ENCODE peak calls at places on chromosomes 16 and 17, in four cellular contexts. W, M, N and P are unnamed samples.

GRCh38 chr17:61863801-61864126 is 436 bp upstream of the BRIP1 start:
- DNase-seq in W (no peak), M (no peak), N (no peak), P (no peak)

GRCh38 chr16:74700206-74701040 is at the start of gene MLKL:
- DNase-seq in W (no peak), M (peak; percentile 72), N (peak; percentile 83), P (peak; percentile 29)

GRCh38 chr16:75555707-75556512 is at the start of gene TMEM231:
- DNase-seq in W (peak; percentile 96), M (peak; percentile 98), N (peak; percentile 98), P (peak; percentile 98)

GRCh38 chr16:88650749-88651275 is at the start of gene CYBA:
- DNase-seq in W (peak; percentile 49), M (peak; percentile 81), N (peak; percentile 92), P (peak; percentile 41)

GRCh38 chr17:51371732-51372151 is 111.4 kb downstream of the UTP18 start:
- DNase-seq in W (no peak), M (peak; percentile 64), N (no peak), P (peak; percentile 34)

GRCh38 chr16:68265078-68265925 is 976 bp downstream of the SLC7A6 start:
- DNase-seq in W (peak; percentile 43), M (peak; percentile 71), N (peak; percentile 74), P (peak; percentile 71)

GRCh38 chr16:7919782-7920181 is 587.1 kb downstream of the RBFOX1 start:
- DNase-seq in W (no peak), M (no peak), N (no peak), P (no peak)

GRCh38 chr17:69525920-69526841 is 111.7 kb downstream of the MAP2K6 start:
- DNase-seq in W (no peak), M (no peak), N (no peak), P (peak; percentile 31)

GRCh38 chr16:72197556-72197955 is 25.6 kb upstream of the PMFBP1 start:
- DNase-seq in W (no peak), M (no peak), N (no peak), P (no peak)

GRCh38 chr17:50767030-50767429 is 288 bp downstream of the ANKRD40CL start:
- DNase-seq in W (no peak), M (no peak), N (no peak), P (no peak)

GRCh38 chr16:3508736-3509135 is 7.9 kb downstream of the CLUAP1 start:
- DNase-seq in W (no peak), M (peak; percentile 25), N (no peak), P (no peak)

GRCh38 chr17:28261219-28261618 is 57.8 kb upstream of the TMEM97 start:
- DNase-seq in W (no peak), M (no peak), N (no peak), P (no peak)

GRCh38 chr16:70804153-70804728 is 3.3 kb upstream of the VAC14 start:
- DNase-seq in W (no peak), M (no peak), N (no peak), P (no peak)

GRCh38 chr17:43018008-43018853 is 4.0 kb downstream of the VAT1 start:
- DNase-seq in W (no peak), M (no peak), N (no peak), P (no peak)

GRCh38 chr17:50151937-50152547 is 1.6 kb upstream of the PPP1R9B start:
- DNase-seq in W (peak; percentile 81), M (peak; percentile 86), N (peak; percentile 88), P (peak; percentile 91)

GRCh38 chr17:59534583-59534982 is 30.8 kb upstream of the DHX40 start:
- DNase-seq in W (no peak), M (no peak), N (no peak), P (no peak)

GRCh38 chr16:27235055-27235937 is 32.0 kb downstream of the KDM8 start:
- DNase-seq in W (peak; percentile 80), M (peak; percentile 92), N (peak; percentile 92), P (peak; percentile 83)

GRCh38 chr17:55454906-55455474 is 33.4 kb upstream of the MMD start:
- DNase-seq in W (no peak), M (no peak), N (no peak), P (peak; percentile 10)

GRCh38 chr17:58541249-58541648 is 26.8 kb upstream of the MTMR4 start:
- DNase-seq in W (no peak), M (no peak), N (no peak), P (no peak)

GRCh38 chr17:14604920-14605599 is 304.2 kb downstream of the HS3ST3B1 start:
- DNase-seq in W (no peak), M (no peak), N (no peak), P (no peak)

GRCh38 chr16:27232061-27232841 is 28.9 kb downstream of the KDM8 start:
- DNase-seq in W (no peak), M (no peak), N (peak; percentile 37), P (no peak)

GRCh38 chr16:12305847-12306246 is 329.3 kb downstream of the SNX29 start:
- DNase-seq in W (no peak), M (no peak), N (no peak), P (no peak)

GRCh38 chr17:78324391-78325075 is 35.3 kb downstream of the SOCS3 start:
- DNase-seq in W (peak; percentile 47), M (peak; percentile 90), N (peak; percentile 93), P (no peak)

GRCh38 chr17:59427425-59427921 is 96.0 kb downstream of the YPEL2 start:
- DNase-seq in W (no peak), M (no peak), N (no peak), P (no peak)

GRCh38 chr17:68600881-68601564 is at the start of gene FAM20A:
- DNase-seq in W (no peak), M (peak; percentile 76), N (peak; percentile 83), P (no peak)

GRCh38 chr17:56835259-56835575 is 1.3 kb downstream of the DGKE start:
- DNase-seq in W (no peak), M (no peak), N (no peak), P (no peak)

GRCh38 chr17:72609501-72609900 is 483.0 kb downstream of the SLC39A11 start:
- DNase-seq in W (no peak), M (no peak), N (no peak), P (no peak)

GRCh38 chr16:12110361-12111107 is 134.0 kb downstream of the SNX29 start:
- DNase-seq in W (no peak), M (peak; percentile 19), N (no peak), P (no peak)

GRCh38 chr16:8798535-8799157 is 1.0 kb downstream of the PMM2 start:
- DNase-seq in W (no peak), M (no peak), N (no peak), P (no peak)

GRCh38 chr16:1351582-1352362 is at the start of the genes GNPTG and TSR3:
- DNase-seq in W (peak; percentile 79), M (peak; percentile 92), N (peak; percentile 95), P (peak; percentile 68)

GRCh38 chr16:67943619-67944503 is at the start of gene LCAT:
- DNase-seq in W (no peak), M (peak; percentile 89), N (peak; percentile 66), P (no peak)

GRCh38 chr17:81401727-81402529 is 6.7 kb downstream of the BAHCC1 start:
- DNase-seq in W (no peak), M (no peak), N (no peak), P (no peak)

GRCh38 chr17:58753026-58753425 is 2.6 kb upstream of the PPM1E start:
- DNase-seq in W (no peak), M (no peak), N (no peak), P (no peak)

GRCh38 chr16:82639263-82639662 is 12.5 kb downstream of the CDH13 start:
- DNase-seq in W (no peak), M (no peak), N (no peak), P (no peak)

GRCh38 chr17:62824290-62825135 is 16.4 kb upstream of the MARCHF10 start:
- DNase-seq in W (no peak), M (no peak), N (no peak), P (no peak)

GRCh38 chr16:57531635-57532220 is 4.6 kb downstream of the CCDC102A start:
- DNase-seq in W (no peak), M (peak; percentile 27), N (no peak), P (no peak)

GRCh38 chr17:71878998-71879397 is 241.8 kb upstream of the SOX9 start:
- DNase-seq in W (no peak), M (no peak), N (no peak), P (no peak)